ENCODE peak calls at places on chromosomes 4 and X, in eight cellular contexts. T is mesendoderm, Y is neuronal stem cell, J is GM23248, I is MM.1S, Z is K562, G is Karpas-422, C is PC-3. R is an unnamed sample.

GRCh38 chr4:1300466-1301455 is 11.1 kb downstream of the MAEA start:
- DNase-seq in T (peak), Y (no peak), J (peak), I (no peak), Z (no peak), G (no peak), C (no peak), R (peak)

GRCh38 chrX:126557151-126557550 is 4.5 kb upstream of the DCAF12L1 start:
- DNase-seq in T (no peak), Y (no peak), J (no peak), I (no peak), Z (no peak), G (no peak), C (no peak), R (no peak)

GRCh38 chr4:139208404-139208945 is 31.5 kb upstream of the ELF2 start:
- DNase-seq in T (no peak), Y (no peak), J (peak), I (peak), Z (no peak), G (no peak), C (no peak), R (peak)

GRCh38 chr4:125519376-125520171 is 204.8 kb downstream of the FAT4 start:
- DNase-seq in T (no peak), Y (no peak), J (no peak), I (no peak), Z (no peak), G (no peak), C (no peak), R (no peak)

GRCh38 chr4:168812806-168813205 is 197.2 kb downstream of the CBR4 start:
- DNase-seq in T (peak), Y (no peak), J (no peak), I (no peak), Z (no peak), G (no peak), C (no peak), R (peak)

GRCh38 chr4:5708171-5708828 is at the start of gene EVC2:
- DNase-seq in T (peak), Y (peak), J (peak), I (peak), Z (no peak), G (peak), C (peak), R (peak)

GRCh38 chr4:75327804-75328512 is 186.2 kb downstream of the RCHY1 start:
- DNase-seq in T (no peak), Y (no peak), J (no peak), I (no peak), Z (no peak), G (no peak), C (no peak), R (peak)

GRCh38 chr4:130479020-130479419 is 1383.1 kb downstream of the C4orf33 start:
- DNase-seq in T (no peak), Y (no peak), J (peak), I (no peak), Z (no peak), G (no peak), C (peak), R (peak)

GRCh38 chr4:90951037-90951436 is 823.8 kb downstream of the CCSER1 start:
- DNase-seq in T (peak), Y (no peak), J (no peak), I (no peak), Z (no peak), G (no peak), C (peak), R (peak)

GRCh38 chr4:52925531-52925968 is 63.4 kb downstream of the RASL11B start:
- DNase-seq in T (peak), Y (no peak), J (no peak), I (no peak), Z (no peak), G (no peak), C (no peak), R (no peak)

GRCh38 chr4:110196871-110197420 is 1.5 kb downstream of the ELOVL6 start:
- DNase-seq in T (peak), Y (no peak), J (peak), I (peak), Z (no peak), G (peak), C (peak), R (no peak)

GRCh38 chrX:43655151-43655676 is 885 bp upstream of the MAOA start:
- DNase-seq in T (peak), Y (no peak), J (peak), I (peak), Z (no peak), G (no peak), C (peak), R (peak)

GRCh38 chr4:54872246-54872645 is 214.5 kb downstream of the KIT start:
- DNase-seq in T (peak), Y (no peak), J (peak), I (no peak), Z (no peak), G (no peak), C (peak), R (no peak)

GRCh38 chrX:132837971-132838370 is 120.5 kb downstream of the HS6ST2 start:
- DNase-seq in T (no peak), Y (no peak), J (no peak), I (no peak), Z (no peak), G (no peak), C (no peak), R (no peak)

GRCh38 chr4:84490663-84491062 is 8.4 kb downstream of the NKX6-1 start:
- DNase-seq in T (no peak), Y (no peak), J (no peak), I (no peak), Z (no peak), G (no peak), C (no peak), R (no peak)

GRCh38 chrX:107450823-107451509 is 1.5 kb downstream of the FRMPD3 start:
- DNase-seq in T (peak), Y (peak), J (peak), I (no peak), Z (peak), G (peak), C (no peak), R (no peak)

GRCh38 chrX:11461181-11462001 is 168.2 kb downstream of the AMELX start:
- DNase-seq in T (no peak), Y (no peak), J (peak), I (no peak), Z (peak), G (no peak), C (no peak), R (no peak)

GRCh38 chr4:184748251-184748652 is 14.4 kb upstream of the CENPU start:
- DNase-seq in T (no peak), Y (no peak), J (no peak), I (no peak), Z (no peak), G (no peak), C (no peak), R (no peak)

GRCh38 chr4:185914583-185915199 is 102.7 kb upstream of the SORBS2 start:
- DNase-seq in T (no peak), Y (no peak), J (no peak), I (no peak), Z (no peak), G (no peak), C (no peak), R (peak)

GRCh38 chr4:140099993-140100392 is 54.0 kb downstream of the MAML3 start:
- DNase-seq in T (no peak), Y (no peak), J (no peak), I (no peak), Z (no peak), G (no peak), C (peak), R (no peak)

GRCh38 chrX:51608071-51608470 is 10.6 kb downstream of the CENPVL3 start:
- DNase-seq in T (no peak), Y (no peak), J (peak), I (peak), Z (no peak), G (no peak), C (no peak), R (no peak)

GRCh38 chr4:123433573-123433972 is 37.0 kb downstream of the SPRY1 start:
- DNase-seq in T (no peak), Y (no peak), J (no peak), I (no peak), Z (no peak), G (no peak), C (no peak), R (no peak)

GRCh38 chr4:5206391-5206790 is 155.1 kb downstream of the STK32B start:
- DNase-seq in T (no peak), Y (no peak), J (peak), I (no peak), Z (no peak), G (no peak), C (peak), R (peak)

GRCh38 chr4:8710946-8711345 is 118.4 kb downstream of the CPZ start:
- DNase-seq in T (no peak), Y (no peak), J (no peak), I (no peak), Z (no peak), G (no peak), C (no peak), R (no peak)

GRCh38 chrX:106479920-106480319 is 131.9 kb upstream of the RADX start:
- DNase-seq in T (no peak), Y (no peak), J (no peak), I (no peak), Z (no peak), G (no peak), C (no peak), R (no peak)

GRCh38 chr4:53592686-53593641 is 1.7 kb upstream of the LNX1 start:
- DNase-seq in T (peak), Y (no peak), J (no peak), I (no peak), Z (peak), G (no peak), C (no peak), R (peak)

GRCh38 chrX:45517090-45517973 is 316.7 kb upstream of the DIPK2B start:
- DNase-seq in T (peak), Y (no peak), J (peak), I (no peak), Z (no peak), G (no peak), C (peak), R (peak)
- H3K9ac ChIP-seq in T (no peak), Y (no peak), J (no peak), I (no peak), Z (no peak), G (no peak), C (peak), R (no peak)

GRCh38 chrX:13110427-13111324 is 66.3 kb upstream of the FAM9C start:
- DNase-seq in T (peak), Y (no peak), J (peak), I (no peak), Z (no peak), G (no peak), C (peak), R (peak)
- H3K9ac ChIP-seq in T (no peak), Y (no peak), J (peak), I (no peak), Z (no peak), G (no peak), C (peak), R (no peak)

GRCh38 chrX:69019073-69019890 is 146.0 kb downstream of the PJA1 start:
- DNase-seq in T (no peak), Y (no peak), J (no peak), I (no peak), Z (no peak), G (no peak), C (no peak), R (no peak)

GRCh38 chrX:69020316-69020715 is 144.9 kb downstream of the PJA1 start:
- DNase-seq in T (no peak), Y (no peak), J (no peak), I (no peak), Z (no peak), G (no peak), C (no peak), R (no peak)

GRCh38 chrX:69021095-69021494 is 144.2 kb downstream of the PJA1 start:
- DNase-seq in T (no peak), Y (no peak), J (no peak), I (no peak), Z (no peak), G (no peak), C (no peak), R (no peak)

GRCh38 chrX:69022430-69022829 is 142.8 kb downstream of the PJA1 start:
- DNase-seq in T (no peak), Y (no peak), J (no peak), I (no peak), Z (no peak), G (no peak), C (no peak), R (no peak)

DNA sequence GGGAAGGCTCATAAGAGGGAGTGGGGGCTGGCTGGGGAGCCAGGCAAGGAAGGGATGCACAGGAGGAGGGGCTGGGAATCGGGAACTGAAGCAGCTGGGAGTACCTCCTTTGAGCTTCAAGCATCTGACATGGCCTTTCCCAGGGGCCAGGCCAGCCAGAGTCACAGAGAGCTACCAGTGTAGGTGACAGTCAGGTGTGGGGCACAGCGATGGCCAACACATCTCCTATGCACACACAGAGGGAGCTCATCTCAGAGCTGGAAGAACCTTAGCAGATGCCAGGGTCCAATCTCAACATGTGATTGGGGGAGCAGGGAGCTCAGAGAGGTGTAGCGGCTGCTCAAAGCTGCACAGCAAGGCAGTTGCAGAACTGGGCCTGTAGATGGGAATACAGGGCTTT is 143.7 kb downstream of the PJA1 start:
- DNase-seq in T (no peak), Y (no peak), J (no peak), I (no peak), Z (no peak), G (no peak), C (no peak), R (no peak)
- H3K9ac ChIP-seq in T (no peak), Y (peak), J (no peak), I (no peak), Z (no peak), G (no peak), C (no peak), R (no peak)

GRCh38 chr4:2930821-2931764 is 32.1 kb downstream of the NOP14 start:
- DNase-seq in T (no peak), Y (no peak), J (no peak), I (no peak), Z (no peak), G (no peak), C (no peak), R (no peak)
- H3K9ac ChIP-seq in T (no peak), Y (peak), J (no peak), I (no peak), Z (peak), G (peak), C (no peak), R (no peak)

DNA sequence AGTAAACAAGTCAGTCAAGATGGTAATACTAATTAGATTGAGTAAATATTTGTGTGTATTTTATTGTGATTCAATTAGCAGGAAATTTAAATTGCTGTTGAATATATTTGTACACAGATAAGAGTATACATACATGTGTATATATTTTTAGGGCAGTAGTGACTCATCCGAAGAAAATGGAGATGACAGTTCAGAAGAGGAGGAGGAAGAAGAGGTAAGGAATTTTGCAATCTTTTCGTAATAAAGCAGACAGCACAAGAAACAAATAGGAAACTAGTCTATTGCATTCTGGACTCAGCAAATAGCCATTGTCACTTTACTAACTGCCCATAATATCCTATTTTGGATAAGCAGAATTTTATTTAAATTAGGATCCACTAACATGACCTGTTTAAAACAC is 6.6 kb downstream of the IBSP start:
- DNase-seq in T (no peak), Y (no peak), J (peak), I (no peak), Z (no peak), G (no peak), C (peak), R (peak)
- H3K9ac ChIP-seq in T (no peak), Y (no peak), J (peak), I (no peak), Z (no peak), G (no peak), C (no peak), R (no peak)

GRCh38 chr4:72983706-72984105 is 85.8 kb downstream of the COX18 start:
- DNase-seq in T (no peak), Y (no peak), J (no peak), I (no peak), Z (no peak), G (no peak), C (peak), R (no peak)

GRCh38 chr4:72987741-72988729 is 81.5 kb downstream of the COX18 start:
- DNase-seq in T (no peak), Y (no peak), J (peak), I (no peak), Z (no peak), G (no peak), C (peak), R (no peak)

GRCh38 chr4:72984351-72984750 is 85.2 kb downstream of the COX18 start:
- DNase-seq in T (no peak), Y (no peak), J (no peak), I (peak), Z (no peak), G (no peak), C (no peak), R (no peak)
- H3K9ac ChIP-seq in T (no peak), Y (no peak), J (no peak), I (no peak), Z (no peak), G (no peak), C (no peak), R (no peak)

DNA sequence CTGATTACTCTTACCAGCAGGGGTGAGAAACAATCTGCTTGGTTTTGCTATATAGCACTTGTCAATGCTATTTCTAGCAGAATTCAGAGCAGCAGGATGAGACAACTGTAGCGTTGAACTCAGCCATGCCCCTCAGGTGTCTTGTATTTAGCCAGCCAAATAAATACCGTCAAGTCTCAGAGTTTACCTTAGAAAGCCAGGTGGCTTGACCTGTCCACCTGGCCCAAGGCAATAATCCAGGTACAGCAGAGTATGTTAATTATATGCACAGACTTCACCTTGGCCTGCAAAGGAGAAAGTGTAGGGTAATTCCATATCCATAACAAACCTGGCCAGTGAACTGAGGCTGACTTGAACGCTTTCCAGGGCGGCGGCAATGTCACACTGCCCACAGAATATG is 1303.5 kb downstream of the RAPGEF2 start:
- DNase-seq in T (no peak), Y (no peak), J (no peak), I (no peak), Z (no peak), G (no peak), C (no peak), R (no peak)
- H3K9ac ChIP-seq in T (no peak), Y (no peak), J (no peak), I (no peak), Z (no peak), G (no peak), C (no peak), R (no peak)

GRCh38 chrX:118522230-118522926 is 26.8 kb downstream of the DOCK11 start:
- DNase-seq in T (no peak), Y (no peak), J (peak), I (no peak), Z (no peak), G (no peak), C (no peak), R (no peak)

GRCh38 chrX:118525146-118525725 is 29.6 kb downstream of the DOCK11 start:
- DNase-seq in T (no peak), Y (no peak), J (no peak), I (no peak), Z (no peak), G (no peak), C (no peak), R (no peak)

GRCh38 chrX:118524344-118524743 is 28.7 kb downstream of the DOCK11 start:
- DNase-seq in T (no peak), Y (no peak), J (no peak), I (no peak), Z (no peak), G (no peak), C (no peak), R (no peak)

GRCh38 chrX:118526149-118526548 is 30.5 kb downstream of the DOCK11 start:
- DNase-seq in T (no peak), Y (no peak), J (no peak), I (no peak), Z (no peak), G (no peak), C (no peak), R (no peak)

DNA sequence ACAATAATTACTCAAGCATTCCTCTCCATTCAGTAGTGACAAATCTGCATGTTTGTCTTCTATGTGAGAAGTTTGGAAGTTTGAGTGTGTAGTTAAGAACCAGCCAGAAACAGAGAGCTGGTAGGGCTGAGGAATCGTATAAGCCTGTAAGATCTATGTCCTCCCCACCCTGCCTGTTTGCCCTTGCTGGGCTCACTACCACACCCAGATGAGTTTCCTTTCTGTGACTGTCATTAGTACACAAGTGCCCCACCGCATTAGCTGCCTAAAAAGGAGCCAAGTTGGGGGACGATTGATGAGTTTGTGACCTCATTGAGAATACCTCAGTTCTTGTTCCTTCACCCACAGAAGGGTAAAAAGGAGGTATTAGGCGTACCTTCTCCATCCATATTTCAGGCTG is 28.3 kb downstream of the DOCK11 start:
- DNase-seq in T (no peak), Y (no peak), J (peak), I (no peak), Z (no peak), G (no peak), C (no peak), R (no peak)
- H3K9ac ChIP-seq in T (no peak), Y (no peak), J (no peak), I (no peak), Z (no peak), G (no peak), C (no peak), R (no peak)